ENCODE peak calls at places on chromosomes 7 and 10, in nine cellular contexts. One of them, this sample, is unnamed.

GRCh38 chr10:126073606-126074005 is 177.2 kb downstream of the FANK1 start:
- DNase-seq in SW 1271: no peak
- DNase-seq in hippocampal formation: no peak
- DNase-seq in AG04450: no peak
- DNase-seq in GM20000: no peak
- DNase-seq in cardiac fibroblast: peak
- DNase-seq in T1000: no peak
- DNase-seq in GF-D8: no peak
- DNase-seq in neural crest cell: no peak
- DNase-seq in this sample: no peak

GRCh38 chr10:6128591-6129383 is 40.0 kb downstream of the RBM17 start:
- DNase-seq in GM20000: no peak
- DNase-seq in cardiac fibroblast: peak
- DNase-seq in neural crest cell: no peak
- DNase-seq in T1000: no peak
- DNase-seq in GF-D8: no peak
- DNase-seq in SW 1271: no peak
- DNase-seq in AG04450: no peak
- DNase-seq in hippocampal formation: no peak
- DNase-seq in this sample: no peak

GRCh38 chr7:132752431-132752830 is 176.2 kb upstream of the PLXNA4 start:
- DNase-seq in neural crest cell: no peak
- DNase-seq in AG04450: no peak
- DNase-seq in cardiac fibroblast: no peak
- DNase-seq in T1000: no peak
- DNase-seq in GM20000: no peak
- DNase-seq in GF-D8: no peak
- DNase-seq in hippocampal formation: no peak
- DNase-seq in SW 1271: no peak
- DNase-seq in this sample: no peak

GRCh38 chr10:6748981-6749630 is 169.0 kb upstream of the PRKCQ start:
- DNase-seq in AG04450: no peak
- DNase-seq in hippocampal formation: no peak
- DNase-seq in cardiac fibroblast: peak
- DNase-seq in GF-D8: no peak
- DNase-seq in GM20000: no peak
- DNase-seq in neural crest cell: no peak
- DNase-seq in T1000: peak
- DNase-seq in SW 1271: peak
- DNase-seq in this sample: no peak

GRCh38 chr7:4742051-4742573 is 33.3 kb upstream of the AP5Z1 start:
- DNase-seq in cardiac fibroblast: no peak
- DNase-seq in AG04450: no peak
- DNase-seq in GM20000: no peak
- DNase-seq in SW 1271: no peak
- DNase-seq in neural crest cell: no peak
- DNase-seq in hippocampal formation: peak
- DNase-seq in GF-D8: no peak
- DNase-seq in T1000: no peak
- DNase-seq in this sample: no peak

GRCh38 chr10:43037942-43038782 is 38.7 kb upstream of the RET start:
- DNase-seq in T1000: no peak
- DNase-seq in AG04450: no peak
- DNase-seq in neural crest cell: no peak
- DNase-seq in GF-D8: no peak
- DNase-seq in GM20000: no peak
- DNase-seq in SW 1271: no peak
- DNase-seq in hippocampal formation: no peak
- DNase-seq in cardiac fibroblast: no peak
- DNase-seq in this sample: no peak

GRCh38 chr7:123548406-123548805 is 9.2 kb downstream of the NDUFA5 start:
- DNase-seq in neural crest cell: no peak
- DNase-seq in hippocampal formation: no peak
- DNase-seq in T1000: no peak
- DNase-seq in SW 1271: no peak
- DNase-seq in cardiac fibroblast: peak
- DNase-seq in GM20000: no peak
- DNase-seq in AG04450: no peak
- DNase-seq in GF-D8: no peak
- DNase-seq in this sample: no peak

GRCh38 chr10:61628875-61629513 is 33.7 kb upstream of the CABCOCO1 start:
- DNase-seq in cardiac fibroblast: peak
- DNase-seq in hippocampal formation: no peak
- DNase-seq in GF-D8: no peak
- DNase-seq in AG04450: peak
- DNase-seq in T1000: peak
- DNase-seq in GM20000: no peak
- DNase-seq in SW 1271: no peak
- DNase-seq in neural crest cell: no peak
- DNase-seq in this sample: no peak

GRCh38 chr7:28395806-28396205 is 16.5 kb upstream of the CREB5 start:
- DNase-seq in cardiac fibroblast: no peak
- DNase-seq in GF-D8: no peak
- DNase-seq in GM20000: no peak
- DNase-seq in SW 1271: no peak
- DNase-seq in neural crest cell: no peak
- DNase-seq in hippocampal formation: no peak
- DNase-seq in AG04450: no peak
- DNase-seq in T1000: no peak
- DNase-seq in this sample: no peak

GRCh38 chr7:139453673-139454321 is 29.7 kb downstream of the KLRG2 start:
- DNase-seq in GM20000: no peak
- DNase-seq in GF-D8: no peak
- DNase-seq in AG04450: no peak
- DNase-seq in cardiac fibroblast: no peak
- DNase-seq in neural crest cell: no peak
- DNase-seq in SW 1271: no peak
- DNase-seq in hippocampal formation: no peak
- DNase-seq in T1000: no peak
- DNase-seq in this sample: no peak

GRCh38 chr7:15503603-15504280 is 58.1 kb downstream of the AGMO start:
- DNase-seq in AG04450: no peak
- DNase-seq in GM20000: no peak
- DNase-seq in hippocampal formation: no peak
- DNase-seq in cardiac fibroblast: peak
- DNase-seq in neural crest cell: no peak
- DNase-seq in T1000: no peak
- DNase-seq in SW 1271: no peak
- DNase-seq in GF-D8: no peak
- DNase-seq in this sample: no peak

GRCh38 chr7:33472348-33473025 is 343.1 kb downstream of the BBS9 start:
- DNase-seq in cardiac fibroblast: no peak
- DNase-seq in SW 1271: no peak
- DNase-seq in GM20000: no peak
- DNase-seq in hippocampal formation: no peak
- DNase-seq in AG04450: no peak
- DNase-seq in GF-D8: no peak
- DNase-seq in T1000: no peak
- DNase-seq in neural crest cell: no peak
- DNase-seq in this sample: no peak

GRCh38 chr10:16909961-16910794 is 93.0 kb upstream of the RSU1 start:
- DNase-seq in SW 1271: no peak
- DNase-seq in T1000: no peak
- DNase-seq in neural crest cell: no peak
- DNase-seq in AG04450: no peak
- DNase-seq in GF-D8: peak
- DNase-seq in hippocampal formation: no peak
- DNase-seq in cardiac fibroblast: peak
- DNase-seq in GM20000: no peak
- DNase-seq in this sample: no peak

GRCh38 chr10:133251388-133252222 is 13.9 kb downstream of the VENTX start:
- DNase-seq in AG04450: no peak
- DNase-seq in GM20000: no peak
- DNase-seq in SW 1271: no peak
- DNase-seq in neural crest cell: no peak
- DNase-seq in GF-D8: no peak
- DNase-seq in hippocampal formation: no peak
- DNase-seq in cardiac fibroblast: no peak
- DNase-seq in T1000: no peak
- DNase-seq in this sample: no peak

GRCh38 chr10:128859738-128860386 is 607.2 kb upstream of the MGMT start:
- DNase-seq in hippocampal formation: no peak
- DNase-seq in AG04450: no peak
- DNase-seq in GM20000: peak
- DNase-seq in GF-D8: no peak
- DNase-seq in neural crest cell: peak
- DNase-seq in cardiac fibroblast: peak
- DNase-seq in T1000: no peak
- DNase-seq in SW 1271: peak
- DNase-seq in this sample: peak

GRCh38 chr10:19713800-19714525 is 102.3 kb upstream of the PLXDC2 start:
- DNase-seq in SW 1271: no peak
- DNase-seq in hippocampal formation: peak
- DNase-seq in AG04450: no peak
- DNase-seq in cardiac fibroblast: no peak
- DNase-seq in GF-D8: no peak
- DNase-seq in T1000: no peak
- DNase-seq in GM20000: no peak
- DNase-seq in neural crest cell: no peak
- DNase-seq in this sample: no peak

GRCh38 chr10:44971935-44972792 is 6.4 kb downstream of the DEPP1 start:
- DNase-seq in GM20000: no peak
- DNase-seq in GF-D8: no peak
- DNase-seq in cardiac fibroblast: no peak
- DNase-seq in SW 1271: no peak
- DNase-seq in hippocampal formation: no peak
- DNase-seq in T1000: no peak
- DNase-seq in AG04450: no peak
- DNase-seq in neural crest cell: no peak
- DNase-seq in this sample: no peak

GRCh38 chr7:32357535-32358277 is 132.5 kb downstream of the LSM5 start:
- DNase-seq in GM20000: no peak
- DNase-seq in hippocampal formation: no peak
- DNase-seq in GF-D8: no peak
- DNase-seq in cardiac fibroblast: no peak
- DNase-seq in AG04450: no peak
- DNase-seq in SW 1271: peak
- DNase-seq in T1000: no peak
- DNase-seq in neural crest cell: peak
- DNase-seq in this sample: peak

GRCh38 chr10:106708521-106708920 is 456.0 kb downstream of the SORCS1 start:
- DNase-seq in cardiac fibroblast: no peak
- DNase-seq in hippocampal formation: no peak
- DNase-seq in neural crest cell: no peak
- DNase-seq in GM20000: no peak
- DNase-seq in GF-D8: no peak
- DNase-seq in AG04450: no peak
- DNase-seq in SW 1271: no peak
- DNase-seq in T1000: no peak
- DNase-seq in this sample: no peak

GRCh38 chr10:86257683-86258082 is 108.9 kb downstream of the GRID1 start:
- DNase-seq in GF-D8: no peak
- DNase-seq in neural crest cell: no peak
- DNase-seq in GM20000: no peak
- DNase-seq in T1000: no peak
- DNase-seq in AG04450: no peak
- DNase-seq in cardiac fibroblast: no peak
- DNase-seq in SW 1271: no peak
- DNase-seq in hippocampal formation: no peak
- DNase-seq in this sample: no peak

GRCh38 chr10:22701132-22701851 is 13.1 kb downstream of the PIP4K2A start:
- DNase-seq in AG04450: no peak
- DNase-seq in T1000: no peak
- DNase-seq in SW 1271: no peak
- DNase-seq in GF-D8: no peak
- DNase-seq in hippocampal formation: no peak
- DNase-seq in GM20000: no peak
- DNase-seq in neural crest cell: no peak
- DNase-seq in cardiac fibroblast: no peak
- DNase-seq in this sample: no peak